ENCODE peak calls at places on chromosome 15, in seven cellular contexts. One of them, this sample, is unnamed.

GRCh38 chr15:94232107-94232506 is 746 bp downstream of the MCTP2 start:
- DNase-seq in transverse colon: no peak
- DNase-seq in NB4: peak
- DNase-seq in A549: no peak
- DNase-seq in endothelial cell of umbilical vein: no peak
- DNase-seq in breast epithelium: no peak
- DNase-seq in suprapubic skin: no peak
- DNase-seq in this sample: no peak

GRCh38 chr15:84715442-84716035 is 400 bp downstream of the SEC11A start:
- DNase-seq in transverse colon: peak
- DNase-seq in NB4: peak
- DNase-seq in A549: peak
- DNase-seq in endothelial cell of umbilical vein: peak
- DNase-seq in breast epithelium: no peak
- DNase-seq in suprapubic skin: no peak
- DNase-seq in this sample: peak

GRCh38 chr15:60421544-60421943 is 23.8 kb upstream of the ANXA2 start:
- DNase-seq in transverse colon: no peak
- DNase-seq in NB4: no peak
- DNase-seq in A549: peak
- DNase-seq in endothelial cell of umbilical vein: peak
- DNase-seq in breast epithelium: no peak
- DNase-seq in suprapubic skin: no peak
- DNase-seq in this sample: no peak

GRCh38 chr15:59501531-59502113 is 63.6 kb downstream of the FAM81A start:
- DNase-seq in transverse colon: peak
- DNase-seq in NB4: peak
- DNase-seq in A549: peak
- DNase-seq in endothelial cell of umbilical vein: peak
- DNase-seq in breast epithelium: no peak
- DNase-seq in suprapubic skin: no peak
- DNase-seq in this sample: peak

GRCh38 chr15:51623386-51623938 is 891 bp upstream of the DMXL2 start:
- DNase-seq in transverse colon: peak
- DNase-seq in NB4: peak
- DNase-seq in A549: peak
- DNase-seq in endothelial cell of umbilical vein: peak
- DNase-seq in breast epithelium: no peak
- DNase-seq in suprapubic skin: no peak
- DNase-seq in this sample: no peak

GRCh38 chr15:95857758-95858157 is 472.7 kb upstream of the NR2F2 start:
- DNase-seq in transverse colon: no peak
- DNase-seq in NB4: no peak
- DNase-seq in A549: no peak
- DNase-seq in endothelial cell of umbilical vein: no peak
- DNase-seq in breast epithelium: no peak
- DNase-seq in suprapubic skin: no peak
- DNase-seq in this sample: no peak

GRCh38 chr15:63605816-63606215 is 8.6 kb downstream of the FBXL22 start:
- DNase-seq in transverse colon: peak
- DNase-seq in NB4: peak
- DNase-seq in A549: no peak
- DNase-seq in endothelial cell of umbilical vein: no peak
- DNase-seq in breast epithelium: no peak
- DNase-seq in suprapubic skin: no peak
- DNase-seq in this sample: no peak

GRCh38 chr15:69793783-69794451 is 303.8 kb downstream of the TLE3 start:
- DNase-seq in transverse colon: no peak
- DNase-seq in NB4: no peak
- DNase-seq in A549: no peak
- DNase-seq in endothelial cell of umbilical vein: no peak
- DNase-seq in breast epithelium: no peak
- DNase-seq in suprapubic skin: no peak
- DNase-seq in this sample: no peak

GRCh38 chr15:52567886-52568568 is 803 bp downstream of the ARPP19 start:
- DNase-seq in transverse colon: peak
- DNase-seq in NB4: no peak
- DNase-seq in A549: peak
- DNase-seq in endothelial cell of umbilical vein: peak
- DNase-seq in breast epithelium: no peak
- DNase-seq in suprapubic skin: no peak
- DNase-seq in this sample: peak

GRCh38 chr15:52295421-52295991 is at the start of gene MYO5C:
- DNase-seq in transverse colon: peak
- DNase-seq in NB4: no peak
- DNase-seq in A549: peak
- DNase-seq in endothelial cell of umbilical vein: peak
- DNase-seq in breast epithelium: peak
- DNase-seq in suprapubic skin: peak
- DNase-seq in this sample: peak

GRCh38 chr15:44775923-44776322 is 39.6 kb downstream of the TRIM69 start:
- DNase-seq in transverse colon: peak
- DNase-seq in NB4: no peak
- DNase-seq in A549: no peak
- DNase-seq in endothelial cell of umbilical vein: no peak
- DNase-seq in breast epithelium: no peak
- DNase-seq in suprapubic skin: no peak
- DNase-seq in this sample: no peak

GRCh38 chr15:89749059-89749458 is 2.0 kb downstream of the MESP1 start:
- DNase-seq in transverse colon: peak
- DNase-seq in NB4: no peak
- DNase-seq in A549: no peak
- DNase-seq in endothelial cell of umbilical vein: no peak
- DNase-seq in breast epithelium: no peak
- DNase-seq in suprapubic skin: no peak
- DNase-seq in this sample: no peak

GRCh38 chr15:49075876-49076275 is 29.6 kb upstream of the SECISBP2L start:
- DNase-seq in transverse colon: no peak
- DNase-seq in NB4: peak
- DNase-seq in A549: no peak
- DNase-seq in endothelial cell of umbilical vein: peak
- DNase-seq in breast epithelium: no peak
- DNase-seq in suprapubic skin: no peak
- DNase-seq in this sample: no peak

GRCh38 chr15:96053039-96054021 is 277.2 kb upstream of the NR2F2 start:
- DNase-seq in transverse colon: peak
- DNase-seq in NB4: no peak
- DNase-seq in A549: peak
- DNase-seq in endothelial cell of umbilical vein: peak
- DNase-seq in breast epithelium: peak
- DNase-seq in suprapubic skin: no peak
- DNase-seq in this sample: peak

GRCh38 chr15:48422401-48422800 is 91.2 kb downstream of the DUT start:
- DNase-seq in transverse colon: no peak
- DNase-seq in NB4: no peak
- DNase-seq in A549: no peak
- DNase-seq in endothelial cell of umbilical vein: no peak
- DNase-seq in breast epithelium: no peak
- DNase-seq in suprapubic skin: no peak
- DNase-seq in this sample: no peak

GRCh38 chr15:74608776-74609175 is 6.9 kb upstream of the CLK3 start:
- DNase-seq in transverse colon: no peak
- DNase-seq in NB4: no peak
- DNase-seq in A549: no peak
- DNase-seq in endothelial cell of umbilical vein: no peak
- DNase-seq in breast epithelium: no peak
- DNase-seq in suprapubic skin: no peak
- DNase-seq in this sample: no peak

GRCh38 chr15:74603026-74603788 is 12.4 kb upstream of the CLK3 start:
- DNase-seq in transverse colon: no peak
- DNase-seq in NB4: no peak
- DNase-seq in A549: no peak
- DNase-seq in endothelial cell of umbilical vein: no peak
- DNase-seq in breast epithelium: no peak
- DNase-seq in suprapubic skin: no peak
- DNase-seq in this sample: no peak

GRCh38 chr15:74603789-74604705 is 11.6 kb upstream of the CLK3 start:
- DNase-seq in transverse colon: no peak
- DNase-seq in NB4: no peak
- DNase-seq in A549: no peak
- DNase-seq in endothelial cell of umbilical vein: no peak
- DNase-seq in breast epithelium: no peak
- DNase-seq in suprapubic skin: no peak
- DNase-seq in this sample: no peak

GRCh38 chr15:74605810-74606179 is 9.8 kb upstream of the CLK3 start:
- DNase-seq in transverse colon: no peak
- DNase-seq in NB4: no peak
- DNase-seq in A549: no peak
- DNase-seq in endothelial cell of umbilical vein: no peak
- DNase-seq in breast epithelium: no peak
- DNase-seq in suprapubic skin: no peak
- DNase-seq in this sample: no peak

GRCh38 chr15:74604983-74605809 is 10.4 kb upstream of the CLK3 start:
- DNase-seq in transverse colon: no peak
- DNase-seq in NB4: no peak
- DNase-seq in A549: no peak
- DNase-seq in endothelial cell of umbilical vein: no peak
- DNase-seq in breast epithelium: no peak
- DNase-seq in suprapubic skin: no peak
- DNase-seq in this sample: no peak
- TF ChIP-seq POLR2A in transverse colon: no peak
- TF ChIP-seq POLR2A in NB4: no peak
- TF ChIP-seq POLR2A in A549: no peak
- TF ChIP-seq POLR2A in endothelial cell of umbilical vein: no peak
- TF ChIP-seq POLR2A in breast epithelium: no peak
- TF ChIP-seq POLR2A in suprapubic skin: no peak
- TF ChIP-seq POLR2A in this sample: no peak

DNA sequence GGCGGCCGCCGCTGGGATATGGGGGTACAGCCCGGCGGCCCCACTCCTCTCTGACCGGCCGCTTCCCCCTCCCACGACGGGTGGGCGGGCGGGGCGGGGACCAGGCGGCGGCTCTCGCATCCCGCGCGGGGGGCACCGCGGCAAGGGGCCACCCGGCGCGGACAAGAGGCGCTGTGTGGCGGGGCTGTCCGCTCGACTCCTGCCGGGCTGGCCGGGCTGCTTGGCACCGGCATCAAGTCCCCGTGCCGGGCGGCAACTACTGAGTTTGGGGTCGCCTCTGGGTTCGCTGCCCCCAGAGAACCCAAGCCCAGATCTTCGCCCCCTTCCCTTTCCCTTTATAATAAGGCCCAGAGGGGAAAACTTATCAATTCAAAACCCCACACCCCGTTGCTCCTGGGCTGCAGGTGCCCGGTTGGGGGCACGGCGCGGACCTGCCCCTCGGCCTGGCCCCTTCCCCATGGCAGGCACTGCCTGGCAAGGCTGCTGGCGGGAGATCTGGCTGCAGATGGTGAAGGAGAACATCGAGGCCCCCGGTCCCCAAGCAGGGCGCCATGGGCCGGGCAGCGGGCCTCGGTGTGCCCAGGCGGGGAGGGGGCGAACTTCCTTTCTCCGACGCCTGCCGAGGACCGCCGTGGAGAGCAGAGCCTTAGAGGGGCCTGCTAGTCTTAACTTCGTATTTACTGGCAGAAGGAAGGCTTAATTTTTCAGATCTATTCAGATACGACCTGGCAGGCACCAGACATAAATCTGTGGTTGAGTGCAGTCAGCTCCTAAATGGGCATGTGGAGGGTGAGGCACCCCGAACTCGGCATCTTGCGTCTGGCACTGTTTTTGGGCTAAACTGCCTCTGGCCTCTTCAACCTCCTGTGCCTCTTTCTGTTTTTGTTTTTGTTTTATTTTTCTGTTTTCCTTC is 913 bp downstream of the APBA2 start:
- DNase-seq in transverse colon: no peak
- DNase-seq in NB4: no peak
- DNase-seq in A549: no peak
- DNase-seq in endothelial cell of umbilical vein: no peak
- DNase-seq in breast epithelium: no peak
- DNase-seq in suprapubic skin: no peak
- DNase-seq in this sample: no peak
- H3K4me3 ChIP-seq in transverse colon: peak
- H3K4me3 ChIP-seq in NB4: no peak
- H3K4me3 ChIP-seq in A549: peak
- H3K4me3 ChIP-seq in endothelial cell of umbilical vein: peak
- H3K4me3 ChIP-seq in breast epithelium: peak
- H3K4me3 ChIP-seq in suprapubic skin: peak
- H3K4me3 ChIP-seq in this sample: peak

GRCh38 chr15:79966634-79967330 is 4.2 kb downstream of the BCL2A1 start:
- DNase-seq in transverse colon: no peak
- DNase-seq in NB4: no peak
- DNase-seq in A549: no peak
- DNase-seq in endothelial cell of umbilical vein: no peak
- DNase-seq in breast epithelium: no peak
- DNase-seq in suprapubic skin: no peak
- DNase-seq in this sample: no peak

GRCh38 chr15:79962178-79962577 is 8.8 kb downstream of the BCL2A1 start:
- DNase-seq in transverse colon: no peak
- DNase-seq in NB4: peak
- DNase-seq in A549: no peak
- DNase-seq in endothelial cell of umbilical vein: no peak
- DNase-seq in breast epithelium: no peak
- DNase-seq in suprapubic skin: no peak
- DNase-seq in this sample: no peak

GRCh38 chr15:79965836-79966630 is 5.0 kb downstream of the BCL2A1 start:
- DNase-seq in transverse colon: no peak
- DNase-seq in NB4: no peak
- DNase-seq in A549: peak
- DNase-seq in endothelial cell of umbilical vein: no peak
- DNase-seq in breast epithelium: no peak
- DNase-seq in suprapubic skin: no peak
- DNase-seq in this sample: no peak

GRCh38 chr15:79967331-79968182 is 3.4 kb downstream of the BCL2A1 start:
- DNase-seq in transverse colon: no peak
- DNase-seq in NB4: no peak
- DNase-seq in A549: no peak
- DNase-seq in endothelial cell of umbilical vein: no peak
- DNase-seq in breast epithelium: no peak
- DNase-seq in suprapubic skin: no peak
- DNase-seq in this sample: no peak

DNA sequence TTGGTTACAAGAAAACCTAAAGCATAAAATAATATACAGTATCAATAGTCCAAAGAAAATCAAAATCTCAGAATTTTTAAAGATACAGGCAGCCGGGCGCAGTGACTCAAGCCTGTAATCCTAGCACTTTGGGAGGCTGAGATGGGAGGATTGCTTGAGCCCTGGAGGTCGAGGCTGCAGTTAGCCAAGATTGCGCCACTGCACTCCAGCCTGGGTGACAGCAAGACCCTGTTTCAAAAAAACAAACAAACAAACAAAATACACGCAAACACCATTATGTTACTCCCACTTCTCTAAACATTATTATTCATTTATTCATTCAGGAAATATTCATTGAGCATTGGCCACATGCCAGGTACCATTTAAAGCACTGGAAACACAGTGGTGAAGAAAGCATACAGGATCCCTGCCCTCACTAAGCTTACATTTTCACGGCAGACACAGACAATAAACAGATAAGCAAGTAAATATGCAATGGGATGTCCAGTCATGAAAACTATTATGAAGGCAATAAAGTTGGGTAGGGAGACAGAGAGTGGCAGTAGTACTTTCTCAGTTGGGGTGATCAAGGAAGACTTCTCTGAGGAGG is 6.7 kb downstream of the BCL2A1 start:
- DNase-seq in transverse colon: no peak
- DNase-seq in NB4: no peak
- DNase-seq in A549: no peak
- DNase-seq in endothelial cell of umbilical vein: no peak
- DNase-seq in breast epithelium: no peak
- DNase-seq in suprapubic skin: no peak
- DNase-seq in this sample: no peak
- TF ChIP-seq POLR2A in transverse colon: no peak
- TF ChIP-seq POLR2A in NB4: no peak
- TF ChIP-seq POLR2A in A549: no peak
- TF ChIP-seq POLR2A in endothelial cell of umbilical vein: no peak
- TF ChIP-seq POLR2A in breast epithelium: no peak
- TF ChIP-seq POLR2A in suprapubic skin: no peak
- TF ChIP-seq POLR2A in this sample: no peak

GRCh38 chr15:56608993-56609392 is 124.3 kb downstream of the ZNF280D start:
- DNase-seq in transverse colon: no peak
- DNase-seq in NB4: no peak
- DNase-seq in A549: no peak
- DNase-seq in endothelial cell of umbilical vein: no peak
- DNase-seq in breast epithelium: no peak
- DNase-seq in suprapubic skin: no peak
- DNase-seq in this sample: no peak
- H3K4me3 ChIP-seq in transverse colon: no peak
- H3K4me3 ChIP-seq in NB4: no peak
- H3K4me3 ChIP-seq in A549: no peak
- H3K4me3 ChIP-seq in endothelial cell of umbilical vein: no peak
- H3K4me3 ChIP-seq in breast epithelium: no peak
- H3K4me3 ChIP-seq in suprapubic skin: no peak
- H3K4me3 ChIP-seq in this sample: no peak